ENCODE peak calls at places on chromosomes 16 and 17, in six cellular contexts. Q, T, L, A, O and F are unnamed samples.

GRCh38 chr16:9338068-9338467 is 246.6 kb downstream of the HAPSTR1 start:
- DNase-seq in L (no peak), T (no peak), Q (no peak), A (no peak), O (no peak), F (no peak)

GRCh38 chr16:21646721-21647561 is 5.5 kb downstream of the IGSF6 start:
- DNase-seq in L (no peak), A (no peak), T (no peak), Q (no peak), O (no peak), F (no peak)

GRCh38 chr17:6460531-6461161 is 16.4 kb downstream of the PIMREG start:
- DNase-seq in O (no peak), A (no peak), T (no peak), Q (no peak), L (no peak), F (no peak)

GRCh38 chr17:82330322-82331239 is 3.0 kb downstream of the SECTM1 start:
- DNase-seq in Q (no peak), T (peak; percentile 99), L (peak; percentile 45), A (peak; percentile 63), O (no peak), F (peak; percentile 93)

GRCh38 chr16:80085606-80086005 is 455.2 kb upstream of the DYNLRB2 start:
- DNase-seq in T (no peak), O (no peak), L (no peak), Q (no peak), A (peak; percentile 46), F (no peak)

GRCh38 chr17:48692049-48692448 is 30.3 kb downstream of the PRAC1 start:
- DNase-seq in T (no peak), A (no peak), L (no peak), O (no peak), Q (no peak), F (no peak)

GRCh38 chr16:89507834-89508590 is at the start of gene SPG7:
- DNase-seq in A (peak; percentile 84), Q (peak; percentile 66), O (peak; percentile 96), L (peak; percentile 95), T (peak; percentile 99), F (peak; percentile 75)

GRCh38 chr17:12195418-12195817 is 174.7 kb downstream of the MAP2K4 start:
- DNase-seq in A (no peak), O (no peak), L (no peak), T (no peak), Q (no peak), F (no peak)

GRCh38 chr17:13518271-13519000 is 83.3 kb downstream of the HS3ST3A1 start:
- DNase-seq in T (no peak), L (peak; percentile 33), A (no peak), O (no peak), Q (no peak), F (no peak)

GRCh38 chr16:70511833-70512232 is 11.5 kb downstream of the COG4 start:
- DNase-seq in A (no peak), T (no peak), Q (no peak), L (no peak), O (no peak), F (no peak)

GRCh38 chr17:62307196-62307595 is 73.2 kb upstream of the EFCAB3 start:
- DNase-seq in O (no peak), L (no peak), Q (no peak), T (no peak), A (no peak), F (no peak)

GRCh38 chr17:35175638-35176415 is 18.4 kb downstream of the SLC35G3 start:
- DNase-seq in T (no peak), L (no peak), Q (no peak), O (no peak), A (no peak), F (no peak)

GRCh38 chr16:79994413-79994812 is 393.9 kb upstream of the MAF start:
- DNase-seq in A (no peak), L (no peak), O (no peak), T (no peak), Q (no peak), F (no peak)

GRCh38 chr16:20026673-20027072 is 47.0 kb downstream of the GPR139 start:
- DNase-seq in L (no peak), T (no peak), Q (no peak), O (no peak), A (no peak), F (no peak)

GRCh38 chr16:70476272-70477020 is 22.1 kb downstream of the FCSK start:
- DNase-seq in T (peak; percentile 79), A (peak; percentile 79), L (peak; percentile 77), O (no peak), Q (peak; percentile 49), F (peak; percentile 31)

GRCh38 chr16:67264277-67264676 is 15.1 kb upstream of the PLEKHG4 start:
- DNase-seq in O (peak; percentile 38), T (no peak), L (no peak), A (no peak), Q (no peak), F (no peak)

GRCh38 chr17:75542184-75542583 is 16.7 kb downstream of the LLGL2 start:
- DNase-seq in L (no peak), T (no peak), O (no peak), A (no peak), Q (no peak), F (no peak)

GRCh38 chr17:17739388-17740066 is 58.3 kb downstream of the RAI1 start:
- DNase-seq in L (peak; percentile 86), A (peak; percentile 57), Q (no peak), T (peak; percentile 78), O (peak; percentile 48), F (no peak)

GRCh38 chr16:3654249-3654991 is at the start of gene DNASE1:
- DNase-seq in Q (peak; percentile 47), T (peak; percentile 80), O (peak; percentile 63), L (peak; percentile 77), A (peak; percentile 61), F (peak; percentile 62)

GRCh38 chr16:29675811-29676643 is 3.0 kb upstream of the QPRT start:
- DNase-seq in L (peak; percentile 30), T (peak; percentile 67), A (peak; percentile 31), O (peak; percentile 70), Q (peak; percentile 24), F (peak; percentile 23)

GRCh38 chr16:83785455-83785854 is 22.3 kb upstream of the HSBP1 start:
- DNase-seq in O (no peak), A (no peak), L (no peak), T (no peak), Q (no peak), F (no peak)

GRCh38 chr16:55568151-55568693 is 1.7 kb downstream of the CAPNS2 start:
- DNase-seq in Q (no peak), O (no peak), A (no peak), L (no peak), T (no peak), F (no peak)

GRCh38 chr17:36921131-36921851 is 16.0 kb upstream of the LHX1 start:
- DNase-seq in L (peak; percentile 47), T (no peak), Q (peak; percentile 98), A (peak; percentile 92), O (peak; percentile 92), F (no peak)

GRCh38 chr16:15829460-15829859 is 27.4 kb downstream of the MYH11 start:
- DNase-seq in Q (no peak), A (no peak), L (peak; percentile 22), O (peak; percentile 44), T (no peak), F (no peak)

GRCh38 chr16:53052519-53053501 is at the start of gene CHD9NB:
- DNase-seq in O (no peak), A (peak; percentile 71), T (peak; percentile 26), Q (peak; percentile 73), L (peak; percentile 95), F (peak; percentile 44)

GRCh38 chr16:19781196-19781595 is 63.1 kb downstream of the IQCK start:
- DNase-seq in L (no peak), T (no peak), A (no peak), Q (no peak), O (no peak), F (no peak)

GRCh38 chr17:60149691-60150582 is at the start of gene CA4:
- DNase-seq in O (peak; percentile 73), A (no peak), L (no peak), T (peak; percentile 84), Q (no peak), F (no peak)

GRCh38 chr16:5041604-5042133 is 7.9 kb upstream of the NAGPA start:
- DNase-seq in A (peak; percentile 68), Q (peak; percentile 58), O (no peak), T (no peak), L (peak; percentile 52), F (peak; percentile 90)

GRCh38 chr17:66365903-66366302 is 63.5 kb downstream of the PRKCA start:
- DNase-seq in Q (no peak), O (no peak), A (no peak), L (no peak), T (no peak), F (no peak)

GRCh38 chr17:18027280-18027679 is 11.7 kb downstream of the ATPAF2 start:
- DNase-seq in L (no peak), Q (no peak), O (no peak), A (no peak), T (no peak), F (no peak)

GRCh38 chr17:6467567-6467966 is 23.3 kb downstream of the PIMREG start:
- DNase-seq in L (no peak), O (no peak), T (no peak), A (no peak), Q (no peak), F (no peak)

GRCh38 chr17:2594657-2595085 is 1.2 kb downstream of the PAFAH1B1 start:
- DNase-seq in A (no peak), T (no peak), O (no peak), Q (no peak), L (peak; percentile 43), F (no peak)

GRCh38 chr17:65312718-65313382 is 175.7 kb downstream of the RGS9 start:
- DNase-seq in A (no peak), T (no peak), Q (no peak), L (no peak), O (no peak), F (no peak)

GRCh38 chr16:85515319-85515745 is 97.8 kb upstream of the GSE1 start:
- DNase-seq in T (peak; percentile 82), A (no peak), Q (no peak), O (no peak), L (no peak), F (no peak)
- H3K9ac ChIP-seq in T (peak overlapping the region; percentile 55), A (peak overlapping the region; percentile 50), Q (peak overlapping the region; percentile 60), O (no peak overlapping the region), L (peak overlapping the region; percentile 76), F (no peak overlapping the region)

GRCh38 chr17:4604111-4604644 is 19.8 kb downstream of the SMTNL2 start:
- DNase-seq in T (peak; percentile 91), Q (no peak), O (no peak), L (peak; percentile 36), A (no peak), F (no peak)
- TF ChIP-seq EZH2phosphoT487 in T (no peak), Q (no peak), O (no peak), L (no peak), A (no peak), F (no peak)

DNA sequence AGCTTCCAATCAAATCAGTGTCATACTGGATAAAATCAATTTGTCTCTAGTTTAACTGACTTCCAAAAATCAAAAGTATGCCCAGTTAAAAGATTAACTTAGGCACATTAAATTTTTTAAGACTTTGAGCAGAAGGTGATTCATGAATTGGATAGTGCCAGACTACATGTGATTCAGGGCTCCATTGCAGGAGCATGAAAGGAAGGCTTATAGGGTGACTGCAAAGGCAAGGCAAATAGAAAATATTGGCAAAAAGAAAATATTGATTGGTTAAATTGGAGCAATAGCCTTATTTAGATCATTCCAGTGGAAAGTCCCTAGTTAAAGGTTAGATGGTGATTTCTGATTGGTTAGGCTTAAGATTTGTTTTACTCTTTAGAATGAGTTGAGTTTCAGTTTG is 223.9 kb upstream of the ERCC4 start:
- DNase-seq in O (no peak), A (no peak), T (no peak), Q (no peak), L (no peak), F (no peak)
- H3K9me3 ChIP-seq in O (peaks cover 6% of the 10 kb centered on the region), A (peaks cover 10% of the 10 kb centered on the region), T (no peaks in the 10 kb centered on the region), Q (peaks cover 10% of the 10 kb centered on the region), L (no peaks in the 10 kb centered on the region), F (no peaks in the 10 kb centered on the region)

GRCh38 chr16:85525464-85526117 is 87.5 kb upstream of the GSE1 start:
- DNase-seq in L (no peak), T (no peak), Q (no peak), A (no peak), O (no peak), F (no peak)
- H3K9ac ChIP-seq in L (no peak overlapping the region), T (no peak overlapping the region), Q (no peak overlapping the region), A (no peak overlapping the region), O (no peak overlapping the region), F (no peak overlapping the region)